ENCODE peak calls at places on chromosomes 11 and 22, in four cellular contexts. E is brain microvascular endothelial cell, G is stomach, V is neuronal stem cell. A is an unnamed sample.

GRCh38 chr11:47861762-47862161 is 13.6 kb upstream of the NUP160 start:
- DNase-seq in G (no peak), V (no peak), E (peak; percentile 51), A (no peak)

GRCh38 chr11:30059172-30059815 is 42.5 kb upstream of the KCNA4 start:
- DNase-seq in G (no peak), V (no peak), E (no peak), A (no peak)

GRCh38 chr11:64675417-64676252 is 47.4 kb downstream of the NRXN2 start:
- DNase-seq in E (peak; percentile 94), V (no peak), G (no peak), A (no peak)

GRCh38 chr22:42154731-42155543 is 24.3 kb upstream of the CYP2D6 start:
- DNase-seq in E (no peak), G (no peak), V (no peak), A (no peak)

GRCh38 chr11:9142732-9143131 is 51.3 kb upstream of the SCUBE2 start:
- DNase-seq in G (no peak), E (no peak), V (no peak), A (no peak)

GRCh38 chr11:19869466-19869865 is 156.8 kb downstream of the NAV2 start:
- DNase-seq in E (no peak), V (no peak), G (no peak), A (no peak)

GRCh38 chr11:86719781-86720463 is 47.5 kb upstream of the ME3 start:
- DNase-seq in G (no peak), V (no peak), E (peak; percentile 72), A (no peak)

GRCh38 chr11:47233989-47234668 is 14.5 kb downstream of the ACP2 start:
- DNase-seq in V (no peak), E (peak; percentile 81), G (no peak), A (no peak)

GRCh38 chr11:78766997-78767396 is 192.3 kb upstream of the NARS2 start:
- DNase-seq in E (no peak), G (no peak), V (no peak), A (no peak)

GRCh38 chr22:35177811-35178210 is 79.5 kb upstream of the HMGXB4 start:
- DNase-seq in G (no peak), E (no peak), V (no peak), A (no peak)

GRCh38 chr11:69943066-69943465 is 123.8 kb upstream of the FGF3 start:
- DNase-seq in G (peak; percentile 34), V (no peak), E (no peak), A (no peak)

GRCh38 chr22:50252081-50253045 is 1.3 kb upstream of the HDAC10 start:
- DNase-seq in E (peak; percentile 55), G (peak; percentile 84), V (peak; percentile 62), A (peak; percentile 74)

GRCh38 chr11:72208281-72208680 is 8.3 kb upstream of the FOLR2 start:
- DNase-seq in G (peak; percentile 10), E (no peak), V (no peak), A (no peak)

GRCh38 chr11:128848815-128849455 is 18.2 kb downstream of the KCNJ1 start:
- DNase-seq in E (peak; percentile 57), G (peak; percentile 57), V (peak; percentile 60), A (peak; percentile 52)

GRCh38 chr11:88603499-88603898 is 266.0 kb upstream of the CTSC start:
- DNase-seq in V (no peak), E (no peak), G (no peak), A (no peak)

GRCh38 chr11:108618529-108618928 is 25.0 kb upstream of the EXPH5 start:
- DNase-seq in V (no peak), E (no peak), G (no peak), A (no peak)

GRCh38 chr11:67213251-67213650 is 53.0 kb upstream of the GRK2 start:
- DNase-seq in V (no peak), E (no peak), G (no peak), A (no peak)

GRCh38 chr11:66311470-66311964 is 5.3 kb downstream of the CD248 start:
- DNase-seq in G (no peak), V (no peak), E (no peak), A (no peak)

GRCh38 chr22:24177456-24177855 is 3.8 kb upstream of the SUSD2 start:
- DNase-seq in V (no peak), E (no peak), G (no peak), A (no peak)

GRCh38 chr11:96090711-96091110 is 166.8 kb upstream of the MTMR2 start:
- DNase-seq in V (no peak), E (peak; percentile 77), G (no peak), A (no peak)

GRCh38 chr11:27514558-27514957 is 8.0 kb upstream of the LIN7C start:
- DNase-seq in E (no peak), V (no peak), G (no peak), A (no peak)

DNA sequence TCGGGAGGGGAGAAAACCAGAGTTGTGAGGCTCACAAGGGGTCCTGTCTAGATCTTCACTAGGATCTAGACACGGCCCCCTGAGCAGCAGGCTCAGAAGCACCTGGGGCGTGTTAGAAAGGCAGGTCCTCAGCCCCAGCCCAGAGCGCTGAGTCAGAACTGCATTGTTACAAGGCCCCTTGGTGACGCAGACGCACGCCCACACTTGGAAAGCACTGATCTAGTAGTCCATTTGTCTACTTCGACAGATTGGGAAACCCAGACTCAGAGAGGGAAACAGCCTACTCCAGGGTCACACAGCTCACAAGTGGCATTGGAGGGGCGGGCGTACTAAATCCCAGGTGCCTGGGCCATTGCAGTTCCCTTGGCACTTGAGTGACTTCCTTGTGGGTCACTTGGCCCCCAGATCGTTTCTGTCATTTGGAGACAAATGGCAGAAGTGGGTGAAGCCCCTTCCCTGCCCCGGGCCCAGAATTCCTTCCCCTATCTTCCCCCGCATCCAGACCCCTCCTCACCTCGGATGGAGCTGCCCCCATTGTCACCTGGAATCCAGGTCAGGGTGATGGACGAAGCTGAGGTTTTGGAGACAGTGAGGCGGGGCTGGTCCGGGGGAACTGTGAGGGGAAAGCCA is 110.8 kb downstream of the CEP164 start:
- DNase-seq in E (no peak), V (no peak), G (no peak), A (no peak)
- H3K27me3 ChIP-seq in E (peaks cover 9% of the 10 kb centered on the region), V (no peaks in the 10 kb centered on the region), G (peaks cover 8% of the 10 kb centered on the region), A (no peaks in the 10 kb centered on the region)

DNA sequence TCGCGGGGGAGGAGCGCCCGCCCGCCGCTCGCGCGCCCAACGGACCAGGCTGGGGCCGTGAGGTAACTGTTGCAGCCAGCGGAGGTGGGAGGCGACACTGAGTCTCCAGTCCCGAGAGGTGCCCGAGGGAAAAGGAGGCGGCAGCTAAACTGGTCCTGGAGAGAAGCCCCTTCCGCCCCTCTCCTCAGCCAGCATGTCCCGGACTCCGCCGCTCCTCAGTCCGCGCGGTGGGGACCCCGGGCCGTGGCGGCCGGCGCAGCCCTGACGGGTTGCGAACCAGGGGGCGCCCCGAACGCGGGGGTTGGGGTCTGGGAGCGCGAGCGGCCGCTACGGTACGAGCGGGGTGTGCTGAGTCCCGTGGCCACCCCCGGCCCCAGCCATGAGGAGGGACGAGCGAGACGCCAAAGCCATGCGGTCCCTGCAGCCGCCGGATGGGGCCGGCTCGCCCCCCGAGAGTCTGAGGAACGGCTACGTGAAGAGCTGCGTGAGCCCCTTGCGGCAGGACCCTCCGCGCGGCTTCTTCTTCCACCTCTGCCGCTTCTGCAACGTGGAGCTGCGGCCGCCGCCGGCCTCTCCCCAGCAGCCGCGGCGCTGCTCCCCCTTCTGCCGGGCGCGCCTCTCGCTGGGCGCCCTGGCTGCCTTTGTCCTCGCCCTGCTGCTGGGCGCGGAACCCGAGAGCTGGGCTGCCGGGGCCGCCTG is at the start of gene PDE3B:
- DNase-seq in V (peak; percentile 72), G (peak; percentile 84), E (peak; percentile 6), A (peak; percentile 68)
- H3K27ac ChIP-seq in V (peak within 1 kb of the TSS; percentile 84), G (peak within 1 kb of the TSS; percentile 88), E (no peak within 1 kb of the TSS), A (peak within 1 kb of the TSS; percentile 91)

GRCh38 chr11:134580635-134581025 is 168.6 kb upstream of the B3GAT1 start:
- DNase-seq in E (no peak), G (no peak), V (no peak), A (peak; percentile 16)
- H3K27me3 ChIP-seq in E (no peaks in the 10 kb centered on the region), G (peaks cover 5% of the 10 kb centered on the region), V (no peaks in the 10 kb centered on the region), A (no peaks in the 10 kb centered on the region)

GRCh38 chr22:26565181-26565580 is 24.8 kb downstream of the TPST2 start:
- DNase-seq in G (no peak), E (no peak), V (no peak), A (no peak)

GRCh38 chr22:26564181-26564580 is 25.8 kb downstream of the TPST2 start:
- DNase-seq in V (no peak), G (no peak), E (no peak), A (no peak)

GRCh38 chr22:26561756-26562417 is 28.0 kb downstream of the TPST2 start:
- DNase-seq in E (no peak), G (peak; percentile 58), V (no peak), A (no peak)

GRCh38 chr22:26564672-26565071 is 25.3 kb downstream of the TPST2 start:
- DNase-seq in E (no peak), G (no peak), V (no peak), A (no peak)

DNA sequence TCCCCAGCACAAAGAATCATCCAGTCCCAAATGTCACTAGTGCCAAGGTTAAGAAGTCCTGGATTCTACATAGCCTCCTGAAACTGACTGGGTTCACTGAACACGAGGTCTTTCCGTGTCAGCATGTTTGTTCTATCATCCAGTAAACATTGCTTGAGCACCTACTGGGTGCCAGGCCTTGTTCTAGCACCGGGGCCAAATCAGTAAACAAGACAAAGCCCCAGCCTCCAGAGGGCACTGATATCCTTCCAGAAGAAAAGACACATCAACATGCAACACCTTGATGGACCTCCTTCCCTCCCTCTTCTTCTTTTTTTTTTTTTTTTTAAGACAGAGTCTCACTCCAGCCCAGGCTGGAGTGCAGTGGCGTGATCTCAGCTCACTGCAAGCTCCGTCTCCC is 26.9 kb downstream of the TPST2 start:
- DNase-seq in E (no peak), V (no peak), G (no peak), A (no peak)
- H3K27ac ChIP-seq in E (no peak overlapping the region), V (no peak overlapping the region), G (no peak overlapping the region), A (no peak overlapping the region)

GRCh38 chr11:2415601-2416380 is 15.2 kb downstream of the TSSC4 start:
- DNase-seq in V (no peak), E (no peak), G (no peak), A (no peak)
- H3K27me3 ChIP-seq in V (no peaks in the 10 kb centered on the region), E (no peaks in the 10 kb centered on the region), G (peaks cover under 1% of the 10 kb centered on the region), A (no peaks in the 10 kb centered on the region)

GRCh38 chr22:19958083-19959042 is 16.7 kb upstream of the TXNRD2 start:
- DNase-seq in V (no peak), G (no peak), E (no peak), A (no peak)
- H3K27ac ChIP-seq in V (no peak overlapping the region), G (peak overlapping the region; percentile 87), E (no peak overlapping the region), A (no peak overlapping the region)

GRCh38 chr11:1112351-1113191 is 37.9 kb downstream of the MUC2 start:
- DNase-seq in E (no peak), G (no peak), V (no peak), A (no peak)

GRCh38 chr11:1109101-1109917 is 34.6 kb downstream of the MUC2 start:
- DNase-seq in E (no peak), G (no peak), V (no peak), A (no peak)

GRCh38 chr11:1113405-1114201 is 38.9 kb downstream of the MUC2 start:
- DNase-seq in E (no peak), V (no peak), G (no peak), A (no peak)

GRCh38 chr11:1109918-1110705 is 35.4 kb downstream of the MUC2 start:
- DNase-seq in E (no peak), V (no peak), G (no peak), A (no peak)

GRCh38 chr11:1111545-1112212 is 37.0 kb downstream of the MUC2 start:
- DNase-seq in G (no peak), V (no peak), E (no peak), A (no peak)
- H3K27me3 ChIP-seq in G (peaks cover 6% of the 10 kb centered on the region), V (no peaks in the 10 kb centered on the region), E (no peaks in the 10 kb centered on the region), A (no peaks in the 10 kb centered on the region)

GRCh38 chr11:74019104-74019738 is 10.3 kb upstream of the UCP3 start:
- DNase-seq in V (no peak), E (no peak), G (peak; percentile 69), A (no peak)
- H3K27ac ChIP-seq in V (no peak overlapping the region), E (no peak overlapping the region), G (peak overlapping the region; percentile 91), A (peak overlapping the region; percentile 78)